ENCODE peak calls at places on chromosomes 7 and 10, in five cellular contexts. G is ascending aorta, W is spleen, L is testis, P is fibroblast of lung. U is an unnamed sample. For H3K4me1, the result is how much of the 10 kb centered on the place peaks cover.

GRCh38 chr10:31317652-31318381 is 1.2 kb upstream of the ZEB1 start:
- DNase-seq in L (no peak), P (no peak), W (peak), G (peak), U (no peak)

GRCh38 chr10:69474688-69475432 is 23.6 kb downstream of the TSPAN15 start:
- DNase-seq in W (no peak), L (no peak), G (no peak), P (peak), U (no peak)

GRCh38 chr7:41979834-41980307 is 257.1 kb downstream of the GLI3 start:
- DNase-seq in G (no peak), L (no peak), P (peak), W (no peak), U (no peak)

GRCh38 chr10:33802566-33802965 is 468.1 kb upstream of the NRP1 start:
- DNase-seq in W (no peak), G (no peak), P (no peak), L (no peak), U (no peak)

GRCh38 chr10:124820121-124820520 is 18.5 kb downstream of the ABRAXAS2 start:
- DNase-seq in W (no peak), P (no peak), L (no peak), G (no peak), U (no peak)

GRCh38 chr7:155300641-155301452 is 3.2 kb downstream of the INSIG1 start:
- DNase-seq in L (peak), P (no peak), G (no peak), W (no peak), U (no peak)

GRCh38 chr10:102775973-102776669 is 32.4 kb downstream of the WBP1L start:
- DNase-seq in G (peak), L (peak), P (peak), W (no peak), U (peak)

GRCh38 chr10:110327262-110327914 is 22.7 kb upstream of the SMNDC1 start:
- DNase-seq in W (no peak), P (peak), L (no peak), G (no peak), U (no peak)

GRCh38 chr7:70776627-70777101 is 355.3 kb upstream of the GALNT17 start:
- DNase-seq in L (peak), W (no peak), P (peak), G (no peak), U (no peak)

GRCh38 chr10:22029450-22030236 is 26.1 kb upstream of the DNAJC1 start:
- DNase-seq in P (no peak), L (no peak), W (no peak), G (no peak), U (no peak)

GRCh38 chr10:105150486-105150885 is 509.4 kb downstream of the SORCS3 start:
- DNase-seq in G (no peak), W (no peak), P (peak), L (no peak), U (no peak)

GRCh38 chr10:5159126-5159525 is 25.8 kb downstream of the AKR1C8 start:
- DNase-seq in W (no peak), G (no peak), L (no peak), P (no peak), U (no peak)

GRCh38 chr7:46990761-46991160 is 591.1 kb downstream of the TNS3 start:
- DNase-seq in P (peak), G (no peak), W (no peak), L (no peak), U (no peak)

GRCh38 chr7:67738-68395 is 124.5 kb upstream of the FAM20C start:
- DNase-seq in L (no peak), P (peak), G (peak), W (peak), U (no peak)

GRCh38 chr10:119190954-119191619 is 12.5 kb upstream of the PRDX3 start:
- DNase-seq in W (no peak), L (no peak), P (no peak), G (no peak), U (no peak)
- H3K4me3 ChIP-seq in W (no peak), L (no peak), P (no peak), G (no peak), U (no peak)

GRCh38 chr7:106088014-106088413 is 24.1 kb downstream of the SYPL1 start:
- DNase-seq in W (no peak), P (no peak), G (no peak), L (no peak), U (no peak)
- H3K4me1 ChIP-seq in W (under half), P (under half), G (under half), L (under half), U (under half)

DNA sequence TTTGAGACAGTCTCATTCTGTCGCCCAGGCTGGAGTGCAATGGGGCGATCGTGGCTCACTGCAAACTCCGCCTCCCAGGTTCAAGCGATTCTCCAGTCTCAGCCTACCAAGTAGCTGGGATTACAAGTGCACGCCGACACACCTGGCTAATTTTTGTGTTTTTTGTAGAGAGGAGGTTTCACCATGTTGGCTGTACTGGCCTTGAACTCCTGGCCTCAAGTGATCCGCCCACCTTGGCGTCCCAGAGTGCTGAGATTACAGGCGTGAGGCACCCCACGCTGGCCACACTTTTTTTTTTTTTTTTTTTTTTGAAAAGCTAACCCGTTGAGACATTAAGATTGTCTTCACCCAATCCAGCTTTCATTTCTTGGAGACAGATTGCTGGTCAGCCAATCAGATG is 2.1 kb downstream of the ZNF273 start:
- DNase-seq in G (no peak), P (no peak), W (no peak), L (no peak), U (no peak)
- H3K4me3 ChIP-seq in G (no peak), P (no peak), W (no peak), L (no peak), U (no peak)

GRCh38 chr10:68156373-68157185 is 47.3 kb downstream of the MYPN start:
- DNase-seq in P (peak), W (no peak), L (peak), G (no peak), U (no peak)
- H3K4me1 ChIP-seq in P (under half), W (under half), L (under half), G (under half), U (under half)

GRCh38 chr10:96271017-96271815 is at the start of gene BLNK:
- DNase-seq in G (peak), P (no peak), L (peak), W (peak), U (peak)
- H3K4me3 ChIP-seq in G (peak), P (no peak), L (no peak), W (peak), U (no peak)

GRCh38 chr10:50423448-50423847 is 172.1 kb upstream of the ASAH2 start:
- DNase-seq in G (no peak), W (no peak), L (no peak), P (no peak), U (no peak)
- H3K4me1 ChIP-seq in G (under half), W (under half), L (under half), P (under half), U (under half)

GRCh38 chr10:122855745-122856144 is 10.1 kb upstream of the CUZD1 start:
- DNase-seq in P (no peak), G (no peak), L (no peak), W (no peak), U (no peak)

GRCh38 chr10:122852261-122852660 is 6.6 kb upstream of the CUZD1 start:
- DNase-seq in P (peak), L (no peak), W (no peak), G (no peak), U (no peak)

GRCh38 chr10:122853665-122854313 is 8.1 kb upstream of the CUZD1 start:
- DNase-seq in P (peak), G (no peak), L (no peak), W (no peak), U (no peak)

GRCh38 chr10:122856902-122857301 is 11.2 kb upstream of the CUZD1 start:
- DNase-seq in P (peak), G (no peak), L (no peak), W (no peak), U (no peak)

GRCh38 chr10:122854648-122855047 is 9.0 kb upstream of the CUZD1 start:
- DNase-seq in G (no peak), W (no peak), P (peak), L (no peak), U (no peak)
- H3K4me3 ChIP-seq in G (no peak), W (no peak), P (no peak), L (no peak), U (no peak)

GRCh38 chr10:1648648-1649047 is 88.7 kb downstream of the ADARB2 start:
- DNase-seq in W (no peak), L (no peak), G (no peak), P (no peak), U (no peak)

GRCh38 chr10:1653321-1653720 is 84.0 kb downstream of the ADARB2 start:
- DNase-seq in W (no peak), G (no peak), P (no peak), L (no peak), U (no peak)

GRCh38 chr10:1652151-1652550 is 85.2 kb downstream of the ADARB2 start:
- DNase-seq in L (no peak), P (no peak), W (no peak), G (no peak), U (no peak)

GRCh38 chr10:1651280-1651975 is 85.9 kb downstream of the ADARB2 start:
- DNase-seq in P (no peak), W (no peak), L (no peak), G (no peak), U (no peak)

GRCh38 chr10:1650542-1651279 is 86.6 kb downstream of the ADARB2 start:
- DNase-seq in P (no peak), L (no peak), W (no peak), G (no peak), U (no peak)
- H3K4me1 ChIP-seq in P (under half), L (under half), W (under half), G (under half), U (under half)

DNA sequence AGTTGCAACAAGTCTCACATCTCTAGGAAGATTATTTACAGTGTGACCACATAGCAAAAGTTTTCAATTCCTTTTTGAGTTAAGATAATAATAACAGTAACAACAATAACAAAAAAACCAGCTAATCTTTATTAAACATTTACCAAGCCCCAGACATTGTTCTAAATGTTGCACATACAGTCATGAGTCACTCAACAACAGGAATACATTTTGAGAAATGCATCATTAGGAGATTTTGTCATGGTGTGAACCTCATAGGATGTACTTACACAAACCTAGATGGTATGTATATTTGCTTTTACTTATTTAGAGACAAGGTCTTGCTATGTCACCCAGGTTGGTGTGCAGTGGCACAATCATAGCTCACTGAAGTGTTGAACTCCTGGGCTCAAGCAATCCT is 52.0 kb downstream of the SPAM1 start:
- DNase-seq in G (no peak), L (no peak), P (no peak), W (no peak), U (no peak)
- H3K4me3 ChIP-seq in G (no peak), L (no peak), P (no peak), W (no peak), U (no peak)

GRCh38 chr10:63256047-63256773 is 123.1 kb downstream of the NRBF2 start:
- DNase-seq in W (no peak), L (no peak), G (no peak), P (peak), U (no peak)
- H3K4me1 ChIP-seq in W (half or more), L (under half), G (under half), P (under half), U (under half)

U was measured in right cardiac atrium.